ENCODE peak calls at places on chromosome 15, in five cellular contexts. B is heart left ventricle, I is GM12878, X is right atrium auricular region, V is stomach. N is an unnamed sample.

GRCh38 chr15:62453979-62454378 is 288.9 kb upstream of the C2CD4B start:
- DNase-seq in I (no peak), X (no peak), V (no peak), B (no peak), N (no peak)

GRCh38 chr15:65285291-65286068 is 1.2 kb downstream of the PARP16 start:
- DNase-seq in I (no peak), X (no peak), V (no peak), B (no peak), N (no peak)

GRCh38 chr15:101428758-101429157 is 60.7 kb downstream of the PCSK6 start:
- DNase-seq in V (peak; percentile 16), I (no peak), B (no peak), X (no peak), N (no peak)

GRCh38 chr15:57751177-57751800 is 44.8 kb downstream of the POLR2M start:
- DNase-seq in V (no peak), X (no peak), B (no peak), I (no peak), N (no peak)

GRCh38 chr15:68794307-68794706 is 26.4 kb downstream of the ANP32A start:
- DNase-seq in B (no peak), I (peak; percentile 32), V (no peak), X (no peak), N (no peak)

GRCh38 chr15:56838085-56838484 is 80.4 kb upstream of the TCF12 start:
- DNase-seq in X (no peak), B (no peak), V (no peak), I (no peak), N (no peak)

GRCh38 chr15:58386641-58387040 is 45.1 kb upstream of the LIPC start:
- DNase-seq in V (no peak), B (no peak), I (no peak), X (no peak), N (no peak)

GRCh38 chr15:25556136-25556535 is 117.3 kb upstream of the UBE3A start:
- DNase-seq in V (no peak), I (no peak), X (no peak), B (no peak), N (no peak)

GRCh38 chr15:23648920-23649515 is 1.4 kb upstream of the MAGEL2 start:
- DNase-seq in X (no peak), V (peak; percentile 48), I (no peak), B (no peak), N (no peak)

GRCh38 chr15:87369269-87369668 is 887.3 kb downstream of the NTRK3 start:
- DNase-seq in B (no peak), V (no peak), X (no peak), I (no peak), N (no peak)

GRCh38 chr15:56871180-56871579 is 47.3 kb upstream of the TCF12 start:
- DNase-seq in V (no peak), B (no peak), I (no peak), X (no peak), N (no peak)

GRCh38 chr15:100097342-100097899 is 244.4 kb downstream of the ADAMTS17 start:
- DNase-seq in I (no peak), V (no peak), X (no peak), B (no peak), N (no peak)

GRCh38 chr15:61226313-61227250 is 2.5 kb downstream of the RORA start:
- DNase-seq in V (no peak), B (no peak), I (no peak), X (no peak), N (no peak)

GRCh38 chr15:77387355-77388105 is 32.4 kb downstream of the PEAK1 start:
- DNase-seq in X (no peak), B (no peak), I (no peak), V (no peak), N (no peak)

GRCh38 chr15:98513428-98513991 is 134.8 kb upstream of the IGF1R start:
- DNase-seq in I (no peak), B (no peak), V (no peak), X (no peak), N (no peak)

GRCh38 chr15:82139823-82140268 is 94.0 kb upstream of the MEX3B start:
- DNase-seq in V (no peak), X (no peak), B (no peak), I (no peak), N (no peak)

DNA sequence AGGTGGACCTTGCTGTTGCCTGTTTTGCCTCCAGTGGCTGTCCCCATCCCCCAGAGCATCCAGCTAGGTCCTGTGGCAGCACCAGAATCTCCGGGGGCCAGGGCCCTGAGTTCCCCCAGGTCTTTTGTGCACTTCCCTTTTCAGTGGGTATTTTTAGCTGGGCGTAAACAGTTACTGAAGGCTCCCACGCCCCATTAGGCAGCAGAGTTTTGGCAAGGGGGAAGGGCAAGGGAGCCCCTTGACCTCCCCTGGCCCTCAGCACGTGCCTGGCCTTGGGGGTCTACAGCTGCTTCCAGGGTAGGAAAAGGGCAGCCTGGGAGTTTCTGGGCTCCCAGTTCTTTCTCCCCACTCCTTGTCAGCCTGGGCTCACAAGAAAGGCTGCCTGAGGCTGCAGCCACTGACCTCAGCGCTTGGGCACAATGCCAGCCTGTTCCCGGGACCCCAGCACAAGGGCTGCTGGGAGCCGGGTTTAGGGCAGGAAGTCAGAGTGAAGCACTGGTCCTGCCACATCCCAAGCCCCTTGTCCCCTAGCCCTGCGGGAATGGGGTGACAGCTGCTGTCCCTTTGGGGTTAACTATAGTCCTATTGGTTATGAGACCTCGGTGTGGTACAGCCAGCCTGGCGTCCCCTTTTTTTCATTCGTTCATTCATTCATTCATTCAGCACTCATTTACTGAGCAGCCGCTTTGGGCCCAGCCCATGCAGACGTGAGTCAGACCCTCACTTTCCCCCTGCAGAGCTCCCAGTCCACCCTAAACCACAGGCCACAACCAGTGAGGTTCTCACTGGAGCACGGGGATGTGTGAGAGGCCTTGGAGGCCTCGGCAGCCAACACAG is 8.4 kb downstream of the CSK start:
- DNase-seq in B (peak; percentile 87), V (peak; percentile 61), I (no peak), X (peak; percentile 75), N (no peak)
- H3K4me3 ChIP-seq in B (no peak overlapping the region), V (no peak overlapping the region), I (peak overlapping the region; percentile 77), X (no peak overlapping the region), N (peak overlapping the region; percentile 32)

DNA sequence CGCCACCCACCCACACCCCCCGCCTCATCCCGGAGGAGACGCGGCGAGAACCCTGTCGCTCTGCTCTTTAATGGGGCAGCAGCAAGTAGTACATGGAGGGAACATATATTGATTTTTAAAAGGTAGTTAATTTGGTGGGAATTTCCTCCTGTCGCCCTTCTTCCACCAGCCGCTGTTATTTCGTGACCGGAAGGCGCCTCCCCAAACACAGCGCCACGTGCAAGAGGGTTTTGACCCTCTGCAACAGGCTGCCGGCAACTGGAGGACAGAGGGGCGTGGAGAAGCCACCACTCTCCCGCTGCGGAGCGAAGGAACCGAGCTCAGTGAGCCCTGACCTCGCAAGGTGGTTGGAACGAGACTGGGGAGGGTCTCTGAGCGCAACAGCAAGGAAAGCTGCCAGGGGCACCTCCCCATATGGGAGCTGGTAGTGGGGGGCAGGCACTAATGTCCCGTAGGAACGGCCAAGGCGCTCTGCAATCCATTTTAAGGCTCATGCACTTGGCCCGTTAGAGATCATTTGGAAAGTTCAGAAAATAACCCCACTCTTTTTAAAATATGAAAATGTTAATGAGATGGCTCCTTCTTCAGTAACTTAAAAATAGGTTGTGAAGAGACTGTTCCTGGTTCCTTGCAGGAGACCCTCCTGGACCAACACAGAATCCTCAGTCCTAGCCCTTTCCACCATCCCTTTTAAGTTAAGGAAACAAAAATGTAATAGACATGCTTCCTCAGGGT is 4.3 kb downstream of the ONECUT1 start:
- DNase-seq in X (no peak), V (no peak), I (no peak), B (no peak), N (no peak)
- H3K4me3 ChIP-seq in X (no peak overlapping the region), V (peak overlapping the region; percentile 9), I (no peak overlapping the region), B (no peak overlapping the region), N (peak overlapping the region; percentile 17)

GRCh38 chr15:85542895-85543331 is 162.5 kb downstream of the AKAP13 start:
- DNase-seq in X (no peak), B (no peak), V (no peak), I (no peak), N (no peak)
- H3K4me3 ChIP-seq in X (no peak overlapping the region), B (no peak overlapping the region), V (peak overlapping the region; percentile 27), I (no peak overlapping the region), N (no peak overlapping the region)

DNA sequence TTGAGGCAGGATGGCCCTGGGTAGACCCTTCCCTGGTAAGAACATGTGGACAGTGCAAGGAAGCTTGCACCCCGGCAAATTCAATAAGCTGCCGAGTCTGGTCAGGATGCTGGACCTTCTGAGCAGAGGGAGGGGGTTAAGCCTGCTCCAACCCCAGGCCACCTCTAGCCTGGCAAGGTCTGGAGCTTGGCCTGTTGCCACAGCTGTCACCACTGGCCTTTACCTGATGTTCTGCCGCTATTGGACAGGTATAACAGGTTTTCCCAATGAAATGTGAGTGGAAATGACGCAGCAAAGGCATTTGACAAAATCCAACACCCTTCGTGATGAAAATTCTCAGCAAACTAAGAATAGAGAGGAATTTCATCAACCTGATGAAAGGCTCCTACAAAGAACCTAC is 699 bp upstream of the MESP1 start:
- DNase-seq in B (no peak), I (no peak), V (peak; percentile 86), X (no peak), N (no peak)
- H3K4me3 ChIP-seq in B (no peak overlapping the region), I (peak overlapping the region; percentile 65), V (no peak overlapping the region), X (no peak overlapping the region), N (peak overlapping the region; percentile 83)